ENCODE peak calls at places on chromosome 19, in six cellular contexts. N is H54, Y is NCI-H1105, E is EL, B is nucleus accumbens, K is suprapubic skin. R is an unnamed sample.

GRCh38 chr19:4495471-4495870 is 22.8 kb downstream of the PLIN4 start:
- DNase-seq in E (no peak), N (no peak), Y (no peak), B (no peak), K (no peak), R (peak)

GRCh38 chr19:18708452-18709231 is 25.2 kb downstream of the CRTC1 start:
- DNase-seq in K (no peak), B (no peak), N (no peak), E (no peak), Y (peak), R (no peak)

GRCh38 chr19:35585844-35586243 is at the start of gene PMIS2:
- DNase-seq in K (no peak), B (no peak), Y (no peak), N (no peak), E (no peak), R (no peak)

GRCh38 chr19:49677901-49678674 is 1.0 kb downstream of the PRMT1 start:
- DNase-seq in E (peak), K (no peak), B (peak), Y (peak), N (peak), R (peak)

GRCh38 chr19:35291916-35292315 is at the start of gene MAG:
- DNase-seq in B (peak), N (no peak), K (no peak), Y (no peak), E (no peak), R (no peak)

GRCh38 chr19:11169896-11170678 is 14.5 kb upstream of the SPC24 start:
- DNase-seq in N (no peak), E (no peak), Y (no peak), B (no peak), K (no peak), R (no peak)

GRCh38 chr19:30365121-30365800 is 6.9 kb upstream of the ZNF536 start:
- DNase-seq in Y (no peak), N (no peak), E (no peak), K (no peak), B (no peak), R (no peak)

GRCh38 chr19:35206855-35207254 is 21.7 kb downstream of the FAM187B start:
- DNase-seq in B (no peak), N (no peak), E (no peak), Y (no peak), K (no peak), R (no peak)

GRCh38 chr19:10751109-10751972 is 33.5 kb downstream of the DNM2 start:
- DNase-seq in E (no peak), K (no peak), B (no peak), N (no peak), Y (no peak), R (peak)

GRCh38 chr19:54229146-54229545 is 6.3 kb upstream of the LILRB3 start:
- DNase-seq in K (peak), N (no peak), B (no peak), E (no peak), Y (no peak), R (no peak)

GRCh38 chr19:13817018-13817614 is 21.9 kb downstream of the ZSWIM4 start:
- DNase-seq in K (no peak), B (no peak), E (no peak), Y (no peak), N (no peak), R (peak)

GRCh38 chr19:44796701-44797115 is 12.2 kb upstream of the BCAM start:
- DNase-seq in K (no peak), N (no peak), Y (no peak), E (no peak), B (no peak), R (no peak)

GRCh38 chr19:44986389-44986788 is 14.9 kb upstream of the RELB start:
- DNase-seq in N (no peak), E (no peak), B (no peak), K (no peak), Y (no peak), R (no peak)

GRCh38 chr19:47505506-47505905 is 9.4 kb downstream of the NAPA start:
- DNase-seq in N (no peak), B (no peak), E (no peak), K (no peak), Y (no peak), R (no peak)

GRCh38 chr19:29527500-29528328 is 1.9 kb downstream of the VSTM2B start:
- DNase-seq in K (no peak), B (no peak), Y (no peak), N (no peak), E (no peak), R (no peak)

GRCh38 chr19:38070573-38070972 is 153.4 kb downstream of the DPF1 start:
- DNase-seq in N (no peak), E (peak), B (no peak), K (no peak), Y (no peak), R (no peak)

GRCh38 chr19:13931582-13932378 is 6.4 kb downstream of the PODNL1 start:
- DNase-seq in E (no peak), N (no peak), Y (no peak), B (no peak), K (no peak), R (no peak)

GRCh38 chr19:46089432-46089831 is 35.1 kb downstream of the IGFL3 start:
- DNase-seq in K (no peak), Y (no peak), N (no peak), E (no peak), B (no peak), R (no peak)

GRCh38 chr19:12611361-12611699 is 610 bp downstream of the ZNF791 start:
- DNase-seq in Y (peak), B (peak), E (peak), N (peak), K (peak), R (peak)

GRCh38 chr19:33207903-33208302 is 13.8 kb downstream of the LRP3 start:
- DNase-seq in N (no peak), K (no peak), B (no peak), Y (no peak), E (no peak), R (no peak)

GRCh38 chr19:1455336-1456120 is 5.6 kb downstream of the APC2 start:
- DNase-seq in N (peak), Y (no peak), E (peak), B (no peak), K (no peak), R (peak)

GRCh38 chr19:44430956-44431355 is 17.3 kb downstream of the ZNF229 start:
- DNase-seq in B (no peak), K (no peak), N (peak), E (peak), Y (no peak), R (no peak)

GRCh38 chr19:43820098-43820860 is 6.8 kb upstream of the ZNF283 start:
- DNase-seq in E (peak), Y (no peak), B (peak), N (no peak), K (no peak), R (peak)

GRCh38 chr19:50695251-50696064 is 24.1 kb downstream of the SHANK1 start:
- DNase-seq in N (no peak), E (no peak), K (no peak), Y (peak), B (no peak), R (no peak)

GRCh38 chr19:19064811-19065745 is 1.3 kb downstream of the SLC25A42 start:
- DNase-seq in N (no peak), K (no peak), E (peak), Y (no peak), B (no peak), R (peak)

GRCh38 chr19:12365094-12365371 is 450 bp downstream of the ZNF442 start:
- DNase-seq in Y (no peak), B (no peak), E (peak), K (no peak), N (peak), R (no peak)

GRCh38 chr19:15008308-15008707 is 28.6 kb upstream of the SLC1A6 start:
- DNase-seq in Y (no peak), E (no peak), K (no peak), B (no peak), N (no peak), R (no peak)

GRCh38 chr19:48745208-48745995 is 1.3 kb downstream of the IZUMO1 start:
- DNase-seq in K (no peak), N (no peak), E (peak), B (peak), Y (no peak), R (peak)

GRCh38 chr19:41937976-41938375 is 9.7 kb upstream of the ERFL start:
- DNase-seq in K (no peak), Y (no peak), N (no peak), E (no peak), B (no peak), R (no peak)

GRCh38 chr19:47428177-47428894 is 9.0 kb upstream of the MEIS3 start:
- DNase-seq in E (peak), Y (peak), B (peak), N (peak), K (peak), R (peak)

GRCh38 chr19:42466521-42467436 is 24.0 kb upstream of the CXCL17 start:
- DNase-seq in K (no peak), N (no peak), Y (no peak), B (no peak), E (no peak), R (no peak)

GRCh38 chr19:2613507-2614295 is 88.8 kb downstream of the GNG7 start:
- DNase-seq in B (no peak), K (no peak), N (no peak), E (peak), Y (no peak), R (peak)

GRCh38 chr19:46809534-46810272 is 21.3 kb upstream of the SLC1A5 start:
- DNase-seq in N (no peak), K (no peak), E (no peak), B (no peak), Y (no peak), R (no peak)

GRCh38 chr19:15378529-15379082 is 981 bp downstream of the AKAP8 start:
- DNase-seq in B (no peak), N (peak), E (peak), Y (peak), K (no peak), R (peak)

GRCh38 chr19:50705422-50706019 is 14.1 kb downstream of the SHANK1 start:
- DNase-seq in K (no peak), E (peak), B (no peak), Y (peak), N (peak), R (no peak)

GRCh38 chr19:28614634-28615545 is 598.1 kb downstream of the UQCRFS1 start:
- DNase-seq in Y (no peak), K (no peak), N (no peak), E (no peak), B (no peak), R (no peak)

R was measured in left colon.